ENCODE peak calls at places on chromosomes 3 and 15, in four cellular contexts. E is cardiac fibroblast, I is transverse colon, A is uterus. X is an unnamed sample.

GRCh38 chr15:93451822-93452221 is 362.8 kb upstream of the RGMA start:
- DNase-seq in E (no peak), A (no peak), I (no peak), X (no peak)

GRCh38 chr15:79088426-79089205 is 2.0 kb downstream of the RASGRF1 start:
- DNase-seq in I (no peak), A (no peak), E (no peak), X (no peak)

GRCh38 chr3:46104706-46105105 is 77.4 kb upstream of the XCR1 start:
- DNase-seq in I (no peak), E (no peak), A (no peak), X (no peak)

GRCh38 chr3:157443873-157444770 is 7.5 kb downstream of the PTX3 start:
- DNase-seq in I (no peak), A (no peak), E (peak), X (peak)

GRCh38 chr3:134485075-134485536 is 679 bp downstream of the ANAPC13 start:
- DNase-seq in A (no peak), I (peak), E (peak), X (peak)

GRCh38 chr3:118818386-118818785 is 216.3 kb downstream of the IGSF11 start:
- DNase-seq in I (no peak), A (no peak), E (peak), X (peak)

GRCh38 chr15:50873935-50874353 is 34.5 kb upstream of the AP4E1 start:
- DNase-seq in E (no peak), A (no peak), I (no peak), X (no peak)

GRCh38 chr15:78943692-78944091 is 1.2 kb downstream of the CTSH start:
- DNase-seq in A (no peak), I (no peak), E (no peak), X (no peak)

GRCh38 chr3:173825731-173826130 is 428.2 kb downstream of the NLGN1 start:
- DNase-seq in I (no peak), E (peak), A (no peak), X (peak)

GRCh38 chr3:129001101-129001816 is at the start of gene EFCC1:
- DNase-seq in A (peak), E (no peak), I (peak), X (no peak)

GRCh38 chr3:190194506-190194905 is 73.8 kb upstream of the P3H2 start:
- DNase-seq in E (no peak), I (no peak), A (no peak), X (no peak)

GRCh38 chr3:69500604-69501003 is 114.7 kb upstream of the FRMD4B start:
- DNase-seq in A (no peak), I (no peak), E (no peak), X (no peak)

GRCh38 chr3:67382551-67382950 is 271.9 kb downstream of the SUCLG2 start:
- DNase-seq in I (no peak), E (peak), A (no peak), X (no peak)

GRCh38 chr15:57554063-57554820 is 37.5 kb upstream of the MYZAP start:
- DNase-seq in E (no peak), A (no peak), I (no peak), X (no peak)

GRCh38 chr15:62068071-62068786 is 1.5 kb downstream of the C2CD4A start:
- DNase-seq in I (peak), A (peak), E (peak), X (peak)

GRCh38 chr3:178705925-178706324 is 169.7 kb downstream of the KCNMB2 start:
- DNase-seq in I (no peak), E (no peak), A (no peak), X (peak)

GRCh38 chr15:82647045-82647834 is at the start of gene CPEB1:
- DNase-seq in E (peak), I (peak), A (peak), X (peak)

GRCh38 chr3:141059816-141060215 is 8.7 kb downstream of the SPSB4 start:
- DNase-seq in A (no peak), E (no peak), I (no peak), X (no peak)

GRCh38 chr3:66812126-66812525 is 186.0 kb upstream of the KBTBD8 start:
- DNase-seq in A (no peak), E (peak), I (no peak), X (peak)

GRCh38 chr15:31484986-31485385 is 158.4 kb downstream of the KLF13 start:
- DNase-seq in I (peak), A (no peak), E (no peak), X (no peak)

DNA sequence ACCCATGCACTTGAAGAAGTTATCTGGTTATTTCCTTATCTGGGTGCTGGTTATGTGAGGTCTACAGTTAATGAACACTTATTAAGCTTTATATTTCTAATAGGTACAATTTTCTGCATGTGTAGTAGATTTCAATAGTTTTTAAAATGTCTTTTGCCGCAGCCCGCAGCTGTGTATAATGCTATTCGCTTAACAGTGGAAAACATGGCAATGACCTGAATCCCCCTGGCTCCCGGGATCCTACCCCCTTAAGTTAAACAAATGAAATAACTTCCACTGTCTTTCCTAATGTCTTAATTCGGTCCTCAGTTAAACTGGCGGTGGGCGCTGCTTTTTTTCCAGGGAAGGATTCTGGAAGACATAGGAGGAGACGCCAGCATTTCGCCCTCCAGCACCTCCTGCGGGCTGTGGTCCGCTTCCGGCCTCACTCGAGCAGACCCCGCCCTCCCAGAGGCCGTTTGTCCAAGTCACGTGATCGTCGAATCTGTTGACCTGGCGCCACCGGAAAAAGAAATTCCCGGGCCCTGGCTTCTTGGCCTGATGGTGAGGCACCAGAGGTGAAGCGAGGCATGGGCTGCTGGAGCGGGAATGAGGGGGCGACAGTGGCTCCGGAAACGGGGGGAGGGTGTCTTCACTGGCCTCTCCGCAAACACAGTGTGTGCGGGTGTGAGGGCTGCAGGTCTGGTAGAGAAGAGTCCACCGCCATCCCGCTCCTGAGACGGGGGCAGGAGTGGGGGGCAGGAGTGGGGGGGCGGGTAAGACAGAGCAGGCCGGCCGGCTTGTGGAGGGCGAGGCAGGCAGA is 45.6 kb upstream of the CSPG4 start:
- DNase-seq in E (peak), I (peak), A (peak), X (peak)
- TF ChIP-seq CTCF in E (peak), I (peak), A (peak), X (peak)

GRCh38 chr15:39798382-39798781 is 15.7 kb upstream of the FSIP1 start:
- DNase-seq in E (no peak), A (no peak), I (no peak), X (no peak)
- TF ChIP-seq CTCF in E (no peak), A (no peak), I (no peak), X (no peak)

GRCh38 chr3:103919327-103919726 is 1447.4 kb upstream of the ALCAM start:
- DNase-seq in I (no peak), A (no peak), E (no peak), X (no peak)
- TF ChIP-seq CTCF in I (no peak), A (no peak), E (no peak), X (no peak)

GRCh38 chr3:150378467-150378751 is 29.7 kb upstream of the TSC22D2 start:
- DNase-seq in A (no peak), I (no peak), E (no peak), X (no peak)

GRCh38 chr3:150377601-150378466 is 30.3 kb upstream of the TSC22D2 start:
- DNase-seq in E (no peak), A (no peak), I (no peak), X (no peak)

GRCh38 chr3:150374975-150375374 is 33.1 kb upstream of the TSC22D2 start:
- DNase-seq in E (no peak), A (no peak), I (no peak), X (no peak)

GRCh38 chr3:150376001-150376848 is 31.9 kb upstream of the TSC22D2 start:
- DNase-seq in I (no peak), E (peak), A (no peak), X (peak)

GRCh38 chr3:150379469-150379868 is 28.6 kb upstream of the TSC22D2 start:
- DNase-seq in I (no peak), A (no peak), E (no peak), X (no peak)
- TF ChIP-seq CTCF in I (no peak), A (no peak), E (no peak), X (no peak)

DNA sequence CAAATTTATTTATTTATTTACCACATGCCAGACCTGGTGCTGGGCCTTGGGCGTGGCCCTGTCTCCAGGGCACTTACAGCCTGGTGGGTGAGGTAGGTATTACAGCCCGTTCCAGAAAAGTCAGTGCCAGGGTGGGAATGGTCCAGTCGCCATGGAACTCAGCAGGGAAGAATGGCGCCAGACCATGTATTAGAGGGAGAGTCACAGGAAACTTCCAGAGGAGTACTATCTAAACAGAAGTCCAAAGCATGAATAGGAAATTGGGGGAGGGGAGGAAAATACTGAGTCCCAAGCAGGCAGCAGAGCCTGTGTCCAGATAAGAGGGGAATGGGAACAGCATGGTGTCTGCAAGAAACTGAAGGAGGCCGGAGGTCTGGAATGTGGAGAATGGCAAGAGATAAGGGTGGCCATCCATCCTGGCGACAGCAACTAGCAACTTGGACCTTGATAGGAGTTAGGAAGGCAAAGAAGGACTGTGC is 27.0 kb downstream of the SH3BP5 start:
- DNase-seq in A (no peak), I (no peak), E (no peak), X (no peak)
- TF ChIP-seq CTCF in A (no peak), I (peak), E (peak), X (peak)

GRCh38 chr3:143035466-143036214 is 34.3 kb downstream of the U2SURP start:
- DNase-seq in I (no peak), E (peak), A (no peak), X (peak)

GRCh38 chr3:143040264-143040879 is 39.0 kb downstream of the U2SURP start:
- DNase-seq in A (no peak), I (no peak), E (peak), X (peak)

GRCh38 chr3:143036557-143036956 is 35.2 kb downstream of the U2SURP start:
- DNase-seq in E (no peak), I (no peak), A (no peak), X (no peak)

GRCh38 chr3:143041901-143042300 is 40.5 kb downstream of the U2SURP start:
- DNase-seq in E (no peak), I (no peak), A (no peak), X (no peak)

DNA sequence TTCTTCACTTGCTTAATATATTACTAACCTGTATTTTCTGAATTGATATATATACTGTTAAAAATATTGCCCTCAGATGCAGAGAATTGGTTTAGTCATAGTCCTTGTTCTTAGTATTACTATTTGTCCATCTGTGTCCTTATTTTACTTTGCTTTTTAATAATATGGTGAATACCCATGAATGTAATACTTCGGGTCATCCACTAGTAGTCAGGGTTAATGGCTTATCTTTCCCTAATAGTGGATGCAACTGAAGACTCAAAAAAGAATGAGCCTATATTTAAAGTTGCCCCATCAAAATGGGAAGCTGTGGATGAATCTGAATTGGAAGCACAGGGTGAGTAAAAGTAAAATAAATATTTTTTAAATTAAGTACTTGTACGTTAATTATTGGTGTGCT is 36.5 kb downstream of the U2SURP start:
- DNase-seq in I (no peak), E (no peak), A (no peak), X (no peak)
- TF ChIP-seq CTCF in I (no peak), E (peak), A (no peak), X (peak)

DNA sequence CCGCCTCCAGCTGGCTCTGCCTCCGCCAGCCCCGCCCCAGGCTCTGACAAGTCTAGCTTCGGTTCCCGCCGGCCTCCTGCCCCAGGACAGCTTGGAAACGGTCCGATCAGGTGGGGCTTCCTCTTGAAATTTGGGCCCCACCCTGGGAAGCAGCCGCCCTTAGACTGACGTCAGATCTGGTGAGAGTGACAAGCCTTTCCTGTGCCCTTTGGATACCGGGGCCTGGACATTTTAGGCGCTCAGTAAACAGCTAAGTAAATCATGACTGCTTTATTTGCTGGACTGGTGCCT is 378 bp upstream of the HYAL3 start:
- DNase-seq in I (no peak), E (no peak), A (no peak), X (no peak)
- TF ChIP-seq CTCF in I (no peak), E (no peak), A (no peak), X (no peak)

X was measured in AG10803.